ENCODE peak calls at places on chromosomes 13 and 19, in ten cellular contexts. G, R, K, B, P, S, X, Q, F and U are unnamed samples.
A peak's percentile ranks its signal among the peaks of the same experiment; 100 is the strongest.

GRCh38 chr19:33401683-33402420 is 28.3 kb downstream of the CEBPG start:
- DNase-seq in S (no peak), K (no peak), R (no peak), B (no peak), X (no peak), P (no peak), Q (no peak), G (no peak), F (no peak), U (no peak)

GRCh38 chr13:111967572-111968201 is 99.3 kb upstream of the SOX1 start:
- DNase-seq in K (peak; percentile 33), P (no peak), S (no peak), X (no peak), F (no peak), Q (peak; percentile 73), R (no peak), B (no peak), G (no peak), U (no peak)

GRCh38 chr13:22095794-22096193 is 424.9 kb downstream of the FGF9 start:
- DNase-seq in S (no peak), R (no peak), G (no peak), Q (no peak), X (no peak), K (no peak), B (no peak), F (no peak), P (no peak), U (no peak)

GRCh38 chr13:112849500-112849899 is 119.5 kb upstream of the MCF2L start:
- DNase-seq in K (peak; percentile 41), B (no peak), P (peak; percentile 16), F (no peak), S (no peak), R (no peak), X (no peak), Q (no peak), G (no peak), U (peak; percentile 57)

GRCh38 chr13:51935326-51936171 is 73.8 kb downstream of the CCDC70 start:
- DNase-seq in B (peak; percentile 61), X (no peak), F (no peak), K (peak; percentile 51), G (peak; percentile 73), S (no peak), R (no peak), Q (no peak), P (no peak), U (peak; percentile 45)

GRCh38 chr13:68019901-68020300 is 789.8 kb upstream of the PCDH9 start:
- DNase-seq in S (no peak), P (no peak), K (no peak), Q (no peak), X (no peak), F (no peak), R (no peak), B (no peak), G (no peak), U (no peak)

GRCh38 chr13:114043421-114044053 is 69.7 kb upstream of the C13orf46 start:
- DNase-seq in B (no peak), G (no peak), X (no peak), P (peak; percentile 64), K (peak; percentile 62), F (peak; percentile 96), Q (no peak), S (no peak), R (peak; percentile 65), U (peak; percentile 28)

GRCh38 chr19:45376045-45376724 is 5.8 kb upstream of the ERCC2 start:
- DNase-seq in B (peak; percentile 85), S (no peak), G (no peak), R (peak; percentile 85), Q (no peak), K (peak; percentile 82), P (peak; percentile 87), X (no peak), F (peak; percentile 98), U (peak; percentile 78)

GRCh38 chr13:95463516-95463915 is 89.0 kb upstream of the CLDN10 start:
- DNase-seq in X (peak; percentile 61), R (no peak), Q (no peak), B (no peak), K (peak; percentile 17), G (no peak), P (no peak), F (no peak), S (no peak), U (no peak)

GRCh38 chr13:65460136-65460535 is 1770.0 kb downstream of the PCDH9 start:
- DNase-seq in R (peak; percentile 59), X (no peak), P (peak; percentile 15), S (no peak), K (no peak), B (no peak), Q (no peak), F (no peak), G (no peak), U (no peak)

GRCh38 chr19:58020129-58020528 is 13.7 kb upstream of the ZSCAN1 start:
- DNase-seq in X (no peak), B (no peak), K (no peak), S (no peak), F (no peak), P (no peak), G (no peak), R (no peak), Q (no peak), U (no peak)

GRCh38 chr13:86946734-86947133 is 724.4 kb upstream of the SLITRK5 start:
- DNase-seq in Q (no peak), S (no peak), X (peak; percentile 7), K (no peak), R (no peak), F (no peak), G (no peak), P (no peak), B (no peak), U (no peak)

GRCh38 chr13:71624641-71625040 is 242.4 kb downstream of the DACH1 start:
- DNase-seq in P (no peak), S (no peak), X (no peak), K (peak; percentile 85), Q (no peak), R (no peak), F (no peak), B (peak; percentile 35), G (no peak), U (no peak)

GRCh38 chr19:15717781-15718180 is 10.0 kb upstream of the OR10H2 start:
- DNase-seq in P (no peak), Q (no peak), F (no peak), R (no peak), S (no peak), B (no peak), G (no peak), K (no peak), X (no peak), U (no peak)

GRCh38 chr13:83272076-83272475 is 610.2 kb downstream of the SLITRK1 start:
- DNase-seq in G (no peak), R (no peak), Q (no peak), S (no peak), F (peak; percentile 20), P (no peak), K (no peak), X (no peak), B (no peak), U (no peak)

GRCh38 chr19:1042689-1043511 is 3.0 kb downstream of the ABCA7 start:
- DNase-seq in F (no peak), P (no peak), G (peak; percentile 75), S (no peak), X (no peak), K (peak; percentile 57), R (no peak), Q (no peak), B (no peak), U (no peak)
- H3K4me3 ChIP-seq in F (no peak overlapping the region), P (no peak overlapping the region), G (no peak overlapping the region), S (no peak overlapping the region), X (no peak overlapping the region), K (peak overlapping the region; percentile 54), R (no peak overlapping the region), Q (no peak overlapping the region), B (no peak overlapping the region), U (no peak overlapping the region)

GRCh38 chr19:23762884-23763711 is 4.4 kb upstream of the ZNF681 start:
- DNase-seq in B (peak; percentile 95), G (peak; percentile 93), S (peak; percentile 86), F (peak; percentile 4), Q (peak; percentile 89), K (no peak), R (no peak), P (peak; percentile 57), X (no peak), U (no peak)

GRCh38 chr19:23762548-23762883 is 3.8 kb upstream of the ZNF681 start:
- DNase-seq in P (no peak), S (no peak), K (no peak), Q (no peak), F (no peak), G (no peak), X (no peak), B (no peak), R (no peak), U (no peak)

GRCh38 chr19:23758187-23759074 is at the start of gene ZNF681:
- DNase-seq in K (peak; percentile 7), R (peak; percentile 61), S (peak; percentile 89), G (peak; percentile 89), X (peak; percentile 73), P (peak; percentile 91), B (peak; percentile 93), F (peak; percentile 62), Q (peak; percentile 93), U (peak; percentile 84)
- H3K4me3 ChIP-seq in K (no peak within 1 kb of the TSS), R (peak within 1 kb of the TSS; percentile 75), S (peak within 1 kb of the TSS; percentile 90), G (peak within 1 kb of the TSS; percentile 25), X (peak within 1 kb of the TSS; percentile 69), P (peak within 1 kb of the TSS; percentile 71), B (peak within 1 kb of the TSS; percentile 73), F (peak within 1 kb of the TSS; percentile 62), Q (peak within 1 kb of the TSS; percentile 68), U (peak within 1 kb of the TSS; percentile 63)

GRCh38 chr13:20129076-20129475 is 31.8 kb downstream of the GJA3 start:
- DNase-seq in Q (peak; percentile 31), R (no peak), P (no peak), F (no peak), X (no peak), G (no peak), B (no peak), K (no peak), S (no peak), U (no peak)
- H3K4me3 ChIP-seq in Q (no peak overlapping the region), R (no peak overlapping the region), P (no peak overlapping the region), F (no peak overlapping the region), X (no peak overlapping the region), G (no peak overlapping the region), B (peak overlapping the region; percentile 67), K (peak overlapping the region; percentile 63), S (peak overlapping the region; percentile 63), U (no peak overlapping the region)

DNA sequence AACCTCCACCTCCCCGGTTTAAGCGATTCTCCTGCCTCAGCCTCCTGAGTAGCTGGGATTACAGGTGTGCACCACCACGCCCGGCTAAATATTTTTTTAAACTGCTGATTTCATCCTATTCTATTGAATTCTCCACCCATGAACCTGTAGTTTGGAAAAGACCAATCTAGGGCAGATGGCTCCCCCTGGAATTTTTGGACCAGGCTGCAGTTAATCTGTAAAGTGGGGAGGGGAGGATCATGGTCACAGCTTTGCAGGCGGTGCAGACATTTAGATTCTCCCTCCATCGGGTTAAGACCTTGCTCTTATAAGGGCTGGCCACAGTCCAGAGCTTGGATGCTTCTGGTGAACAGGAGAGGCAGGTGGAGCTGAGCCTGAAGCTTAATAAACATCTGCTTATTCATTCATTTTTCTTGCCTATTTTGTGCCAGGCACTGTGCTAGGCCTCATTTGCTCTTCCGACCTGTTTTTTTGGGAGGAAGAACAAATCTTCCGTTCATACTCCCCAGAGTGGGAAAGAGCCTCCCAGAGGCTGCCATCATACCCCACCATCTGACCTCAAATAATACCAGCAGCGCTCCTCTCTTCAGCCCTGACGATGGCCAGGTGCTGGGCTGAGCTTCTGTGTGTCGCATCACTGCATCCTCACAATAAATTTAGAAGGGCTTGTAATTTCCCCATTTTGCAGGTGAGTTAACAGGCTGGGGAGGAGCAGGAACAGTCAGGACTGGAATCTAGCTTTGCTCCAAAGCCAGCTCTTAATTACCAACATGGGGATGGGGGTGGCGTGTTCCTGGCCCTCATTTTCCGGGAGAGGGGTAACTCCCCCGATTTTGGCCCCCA is 902 bp upstream of the CCDC106 start:
- DNase-seq in B (peak; percentile 50), R (no peak), S (no peak), Q (no peak), K (no peak), P (no peak), G (no peak), X (no peak), F (no peak), U (no peak)
- H3K4me3 ChIP-seq in B (peak overlapping the region; percentile 98), R (peak overlapping the region; percentile 79), S (peak overlapping the region; percentile 63), Q (peak overlapping the region; percentile 84), K (peak overlapping the region; percentile 93), P (peak overlapping the region; percentile 71), G (no peak overlapping the region), X (peak overlapping the region; percentile 61), F (peak overlapping the region; percentile 80), U (peak overlapping the region; percentile 96)